ENCODE peak calls at places on chromosomes 13 and 19, in four cellular contexts. I, J, Y and R are unnamed samples.

GRCh38 chr13:94515352-94515751 is 35.9 kb upstream of the DCT start:
- DNase-seq in I (no peak), Y (no peak), J (no peak), R (no peak)

GRCh38 chr19:412356-413355 is 3.7 kb upstream of the C2CD4C start:
- DNase-seq in J (no peak), I (no peak), Y (no peak), R (no peak)

GRCh38 chr13:113776231-113777125 is 17.5 kb downstream of the TMEM255B start:
- DNase-seq in Y (no peak), J (no peak), I (no peak), R (no peak)

GRCh38 chr13:89269737-89270136 is 1598.6 kb downstream of the SLITRK5 start:
- DNase-seq in J (no peak), I (no peak), Y (no peak), R (no peak)

GRCh38 chr13:100089633-100090032 is 740 bp downstream of the PCCA start:
- DNase-seq in J (no peak), I (no peak), Y (no peak), R (no peak)

GRCh38 chr13:79267560-79267959 is 138.5 kb downstream of the RBM26 start:
- DNase-seq in J (no peak), I (no peak), Y (no peak), R (no peak)

GRCh38 chr13:21341637-21342422 is 117.3 kb downstream of the ZDHHC20 start:
- DNase-seq in Y (no peak), J (no peak), I (no peak), R (no peak)

GRCh38 chr13:32905864-32906180 is 110.4 kb upstream of the KL start:
- DNase-seq in J (no peak), I (no peak), Y (no peak), R (no peak)

GRCh38 chr19:38713227-38713649 is 31.0 kb downstream of the CAPN12 start:
- DNase-seq in I (no peak), J (no peak), Y (no peak), R (no peak)

GRCh38 chr19:43765109-43765876 is 10.5 kb upstream of the SMG9 start:
- DNase-seq in Y (peak), J (peak), I (peak), R (peak)

GRCh38 chr19:14300281-14300680 is 81.0 kb upstream of the ADGRE5 start:
- DNase-seq in I (no peak), J (no peak), Y (no peak), R (peak)

GRCh38 chr13:77390391-77390790 is 63.5 kb upstream of the MYCBP2 start:
- DNase-seq in Y (no peak), I (no peak), J (no peak), R (no peak)

GRCh38 chr13:45812599-45813372 is 38.8 kb downstream of the SIAH3 start:
- DNase-seq in I (no peak), J (no peak), Y (no peak), R (no peak)

GRCh38 chr19:18865973-18866799 is 29.8 kb downstream of the CERS1 start:
- DNase-seq in I (no peak), Y (peak), J (peak), R (peak)

GRCh38 chr19:3852614-3853254 is 16.1 kb downstream of the ZFR2 start:
- DNase-seq in J (peak), I (no peak), Y (peak), R (peak)

GRCh38 chr19:6228523-6229215 is 51.1 kb downstream of the MLLT1 start:
- DNase-seq in Y (no peak), I (no peak), J (no peak), R (no peak)

GRCh38 chr19:46147791-46148288 is at the start of gene IGFL2:
- DNase-seq in J (no peak), I (no peak), Y (no peak), R (no peak)

GRCh38 chr19:4971424-4971793 is 2.5 kb downstream of the KDM4B start:
- DNase-seq in Y (peak), J (peak), I (no peak), R (no peak)

GRCh38 chr13:59281453-59281852 is 882.3 kb downstream of the DIAPH3 start:
- DNase-seq in Y (no peak), J (no peak), I (no peak), R (no peak)

DNA sequence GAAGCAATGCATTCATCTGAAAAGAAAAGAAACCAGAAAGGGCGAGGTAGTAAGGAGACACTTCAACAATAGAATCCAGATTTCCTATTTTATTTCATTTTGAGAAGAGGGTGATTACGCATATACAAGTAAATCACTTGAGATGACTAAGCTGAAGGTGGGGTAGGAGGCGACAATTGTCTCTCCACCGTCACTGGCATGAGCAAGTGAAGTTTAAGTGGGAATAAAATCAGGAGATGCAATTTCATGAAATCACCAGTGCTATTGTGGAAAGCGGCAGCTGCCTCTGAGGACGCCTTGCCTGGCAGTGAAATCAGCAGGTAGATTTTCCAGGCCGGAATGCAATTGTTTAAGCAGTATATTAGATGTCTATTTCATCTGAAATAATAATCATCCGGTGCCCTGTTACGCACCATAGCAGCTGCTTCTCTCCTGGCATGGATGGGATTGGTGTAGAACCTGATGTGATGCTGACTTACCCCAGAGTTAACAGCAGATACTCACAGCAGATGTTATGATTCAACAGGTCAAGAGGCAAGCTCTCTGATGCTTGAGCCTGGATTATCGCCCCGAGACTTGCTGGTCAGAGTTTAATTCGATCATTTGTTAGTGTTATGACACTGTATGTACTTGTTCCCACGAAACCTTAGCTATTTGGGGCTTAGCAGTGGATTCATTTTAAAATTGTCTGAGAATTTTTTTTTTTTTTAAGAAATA is 64.3 kb downstream of the RASL11A start:
- DNase-seq in J (no peak), I (no peak), Y (no peak), R (no peak)
- TF ChIP-seq POLR2AphosphoS2 in J (no peak), I (no peak), Y (no peak), R (no peak)

GRCh38 chr13:111916201-111916600 is 150.7 kb upstream of the SOX1 start:
- DNase-seq in J (no peak), I (no peak), Y (no peak), R (no peak)

GRCh38 chr13:111915104-111915551 is 151.8 kb upstream of the SOX1 start:
- DNase-seq in J (no peak), Y (no peak), I (no peak), R (no peak)

GRCh38 chr13:111913790-111914189 is 153.2 kb upstream of the SOX1 start:
- DNase-seq in J (no peak), I (no peak), Y (no peak), R (no peak)

GRCh38 chr13:111912991-111913781 is 153.8 kb upstream of the SOX1 start:
- DNase-seq in J (no peak), I (no peak), Y (no peak), R (no peak)

DNA sequence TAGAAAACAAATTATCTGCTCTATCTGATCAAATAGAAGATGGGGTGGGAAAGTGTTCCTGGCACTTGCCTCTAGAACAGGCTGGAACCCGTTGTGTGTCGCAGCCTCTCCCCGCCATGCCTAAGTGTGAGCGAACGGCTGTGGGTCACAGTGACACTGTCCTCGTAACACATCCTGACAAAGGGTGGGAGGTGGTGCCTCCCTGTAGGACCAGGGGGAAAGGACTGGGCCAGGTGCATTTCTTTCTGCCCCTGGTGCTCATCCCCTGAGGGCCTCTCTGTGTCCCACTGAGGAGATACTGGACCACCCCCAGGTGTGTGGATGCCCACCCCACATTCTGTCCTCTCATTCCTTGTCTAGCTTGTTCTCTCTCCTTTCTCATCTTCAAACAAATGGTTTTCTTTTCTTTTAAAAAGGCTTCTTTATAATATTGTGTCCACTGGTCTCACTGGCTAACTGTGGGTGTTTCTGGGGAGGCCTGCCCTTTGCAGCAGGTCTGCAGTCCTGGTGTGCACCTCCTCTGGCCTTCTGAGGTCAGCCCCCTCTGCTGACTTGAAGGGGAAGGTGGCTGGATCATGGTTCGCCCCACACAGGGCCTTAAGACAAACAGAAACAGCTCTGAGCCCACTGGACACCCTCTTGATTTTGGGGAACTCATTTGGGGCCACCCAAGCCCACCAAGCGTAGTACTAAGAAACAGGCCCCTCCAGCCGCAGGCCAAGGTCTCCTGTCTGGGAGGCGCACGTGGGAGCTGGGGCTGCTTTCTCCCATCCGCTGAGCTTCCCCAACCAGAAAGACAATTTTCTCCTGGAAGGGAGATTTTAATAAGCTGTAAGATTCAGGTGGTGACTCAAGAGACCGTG is 152.5 kb upstream of the SOX1 start:
- DNase-seq in Y (no peak), I (no peak), J (no peak), R (no peak)
- TF ChIP-seq POLR2AphosphoS2 in Y (no peak), I (no peak), J (no peak), R (no peak)

GRCh38 chr13:57045816-57046691 is 94.7 kb upstream of the PRR20A start:
- DNase-seq in Y (no peak), I (no peak), J (no peak), R (no peak)
- TF ChIP-seq POLR2AphosphoS2 in Y (no peak), I (no peak), J (no peak), R (no peak)

DNA sequence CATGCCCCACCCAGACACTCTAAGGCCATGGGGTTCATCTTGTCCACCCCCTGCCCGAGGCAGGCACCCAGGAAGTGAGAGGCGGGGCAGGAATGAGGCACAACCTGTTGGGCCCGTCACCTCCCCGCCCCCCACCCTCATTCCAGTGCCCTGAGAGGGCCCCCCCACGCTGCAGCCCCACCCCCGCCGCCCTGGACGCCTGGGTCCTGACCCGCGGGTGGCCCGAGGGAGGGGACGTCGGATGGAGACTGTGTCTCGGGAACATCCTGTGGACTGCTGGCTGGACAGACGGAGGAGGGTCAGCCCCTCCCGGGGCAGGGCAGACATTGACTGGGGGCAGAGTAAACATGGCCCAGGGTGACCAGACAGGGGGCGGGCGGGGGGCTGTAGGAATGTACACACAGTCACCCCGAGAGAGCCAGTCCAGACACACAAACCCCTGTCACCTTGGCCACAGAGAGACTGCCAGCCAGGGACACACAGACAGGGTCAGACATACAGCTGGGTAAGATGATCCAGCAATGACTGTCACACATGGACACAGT is 7.4 kb upstream of the JUNB start:
- DNase-seq in J (peak), I (no peak), Y (peak), R (peak)
- TF ChIP-seq POLR2AphosphoS2 in J (no peak), I (no peak), Y (no peak), R (no peak)